ENCODE peak calls at places on chromosomes 5 and 9, in ten cellular contexts. T is activated naive CD4-positive, alpha-beta T cell; F is stimulated activated CD4-positive, alpha-beta T cell treated with anti-CD3 and anti-CD28 coated beads, Interleukin-15, amount 100 ng/mL, for 1 hour; M is A172; B is ACHN; H is small intestine; I is breast epithelium; Y is neural crest cell; O is CD8-positive, alpha-beta T cell; Z is right cardiac atrium. L is an unnamed sample.

GRCh38 chr9:123049589-123050222 is 16.2 kb downstream of the GPR21 start:
- DNase-seq in Y (no peak), F (no peak), H (peak), O (no peak), I (no peak), B (no peak), M (peak), Z (no peak), T (no peak), L (no peak)

GRCh38 chr9:86368871-86369521 is 14.8 kb upstream of the TUT7 start:
- DNase-seq in H (peak), O (no peak), Y (no peak), I (no peak), Z (no peak), M (peak), T (no peak), F (no peak), B (no peak), L (no peak)

GRCh38 chr5:76836585-76836984 is 13.2 kb upstream of the S100Z start:
- DNase-seq in H (no peak), F (no peak), B (no peak), Z (no peak), O (no peak), I (no peak), T (no peak), Y (no peak), M (peak), L (no peak)

GRCh38 chr5:7728076-7728475 is 122.9 kb downstream of the CFAP90 start:
- DNase-seq in Y (no peak), F (no peak), T (no peak), B (no peak), O (no peak), H (no peak), I (no peak), M (no peak), Z (no peak), L (no peak)

GRCh38 chr9:136313111-136314055 is 9.5 kb upstream of the CCDC187 start:
- DNase-seq in F (no peak), B (no peak), M (no peak), I (no peak), O (no peak), T (no peak), Y (no peak), Z (peak), H (no peak), L (no peak)

GRCh38 chr5:174608631-174609097 is 115.7 kb upstream of the MSX2 start:
- DNase-seq in T (no peak), B (peak), I (peak), H (peak), O (no peak), Z (peak), Y (no peak), M (peak), F (no peak), L (peak)

GRCh38 chr9:120564589-120564988 is 15.4 kb downstream of the CDK5RAP2 start:
- DNase-seq in Y (no peak), T (no peak), H (no peak), O (no peak), I (no peak), Z (no peak), B (no peak), F (no peak), M (no peak), L (no peak)

GRCh38 chr9:93468763-93469456 is 15.5 kb upstream of the FAM120AOS start:
- DNase-seq in T (no peak), Z (no peak), Y (no peak), F (no peak), H (peak), O (no peak), B (no peak), M (no peak), I (no peak), L (no peak)

GRCh38 chr5:141121563-141121962 is at the start of gene PCDHB4:
- DNase-seq in O (no peak), M (no peak), H (no peak), F (no peak), Y (no peak), Z (peak), I (no peak), T (no peak), B (no peak), L (no peak)

GRCh38 chr5:139457653-139458306 is 4.8 kb downstream of the ECSCR start:
- DNase-seq in H (no peak), B (no peak), I (no peak), T (no peak), M (no peak), Z (no peak), F (no peak), Y (no peak), O (no peak), L (no peak)

GRCh38 chr9:19171271-19171670 is 44.0 kb upstream of the PLIN2 start:
- DNase-seq in Y (no peak), I (no peak), Z (no peak), F (no peak), O (no peak), T (no peak), H (no peak), M (no peak), B (no peak), L (no peak)

GRCh38 chr9:98226516-98226915 is 28.9 kb downstream of the TBC1D2 start:
- DNase-seq in I (no peak), F (no peak), H (peak), Y (no peak), Z (no peak), T (no peak), B (no peak), M (no peak), O (no peak), L (no peak)

GRCh38 chr5:148788636-148789035 is 37.8 kb upstream of the ADRB2 start:
- DNase-seq in I (no peak), H (no peak), M (peak), B (no peak), Z (no peak), O (no peak), F (no peak), T (no peak), Y (no peak), L (no peak)

GRCh38 chr5:1014781-1015221 is 6.2 kb downstream of the NKD2 start:
- DNase-seq in Z (peak), O (no peak), I (no peak), M (no peak), H (no peak), Y (no peak), F (no peak), T (no peak), B (no peak), L (no peak)

GRCh38 chr9:136942881-136943230 is 1.7 kb downstream of the FBXW5 start:
- DNase-seq in I (no peak), F (no peak), H (no peak), Z (no peak), B (no peak), Y (no peak), T (no peak), O (no peak), M (no peak), L (no peak)

GRCh38 chr9:82206490-82206889 is 217.9 kb downstream of the SPATA31D1 start:
- DNase-seq in M (no peak), Y (no peak), O (no peak), T (no peak), I (no peak), F (no peak), B (no peak), Z (no peak), H (no peak), L (no peak)

GRCh38 chr9:128428644-128429504 is 8.2 kb downstream of the CERCAM start:
- DNase-seq in I (no peak), M (peak), Z (no peak), T (no peak), Y (no peak), B (no peak), O (no peak), F (no peak), H (no peak), L (peak)

GRCh38 chr9:6884101-6884500 is 126.3 kb downstream of the KDM4C start:
- DNase-seq in M (no peak), H (no peak), F (no peak), Z (no peak), I (no peak), O (no peak), B (no peak), Y (no peak), T (no peak), L (no peak)

GRCh38 chr5:20229286-20230005 is 241.4 kb upstream of the CDH18 start:
- DNase-seq in Y (no peak), B (no peak), Z (no peak), H (no peak), I (no peak), M (no peak), T (no peak), O (no peak), F (no peak), L (no peak)

GRCh38 chr5:100746730-100747129 is 156.4 kb downstream of the ST8SIA4 start:
- DNase-seq in Z (no peak), T (no peak), H (no peak), Y (no peak), O (no peak), M (no peak), I (no peak), B (no peak), F (no peak), L (no peak)

GRCh38 chr9:132242621-132243155 is 80.8 kb downstream of the NTNG2 start:
- DNase-seq in I (no peak), T (no peak), Y (no peak), Z (no peak), O (no peak), F (no peak), B (no peak), H (no peak), M (no peak), L (no peak)

GRCh38 chr9:1989500-1989899 is 25.6 kb upstream of the SMARCA2 start:
- DNase-seq in I (no peak), T (no peak), H (no peak), F (no peak), O (no peak), B (no peak), Z (no peak), Y (no peak), M (no peak), L (no peak)

GRCh38 chr5:150107909-150108447 is 21.6 kb upstream of the CSF1R start:
- DNase-seq in H (peak), Y (no peak), M (no peak), O (no peak), T (no peak), B (no peak), Z (no peak), F (no peak), I (peak), L (no peak)

L was measured in retina.